ENCODE peak calls at places on chromosomes 1 and 21, in ten cellular contexts. One of them, this sample, is unnamed. For H3K9me3, the result is how much of the 10 kb centered on the place peaks cover.

GRCh38 chr1:20480261-20481157 is 5.5 kb downstream of the CAMK2N1 start:
- DNase-seq in colonic mucosa: peak
- DNase-seq in ovary: no peak
- DNase-seq in AG04450: no peak
- DNase-seq in aorta: no peak
- DNase-seq in GM23248: peak
- DNase-seq in uterus: no peak
- DNase-seq in mammary epithelial cell: peak
- DNase-seq in tibial artery: no peak
- DNase-seq in astrocyte: no peak
- DNase-seq in this sample: no peak

GRCh38 chr1:90721210-90722194 is 4.4 kb upstream of the BARHL2 start:
- DNase-seq in colonic mucosa: peak
- DNase-seq in astrocyte: peak
- DNase-seq in aorta: no peak
- DNase-seq in tibial artery: no peak
- DNase-seq in GM23248: peak
- DNase-seq in ovary: no peak
- DNase-seq in AG04450: peak
- DNase-seq in mammary epithelial cell: peak
- DNase-seq in uterus: no peak
- DNase-seq in this sample: no peak

GRCh38 chr1:208086116-208086515 is 158.1 kb downstream of the PLXNA2 start:
- DNase-seq in AG04450: no peak
- DNase-seq in astrocyte: peak
- DNase-seq in aorta: no peak
- DNase-seq in tibial artery: no peak
- DNase-seq in GM23248: peak
- DNase-seq in ovary: no peak
- DNase-seq in mammary epithelial cell: peak
- DNase-seq in colonic mucosa: no peak
- DNase-seq in uterus: no peak
- DNase-seq in this sample: no peak

GRCh38 chr1:119712342-119713038 is 756 bp downstream of the PHGDH start:
- DNase-seq in astrocyte: peak
- DNase-seq in uterus: peak
- DNase-seq in tibial artery: peak
- DNase-seq in aorta: peak
- DNase-seq in mammary epithelial cell: peak
- DNase-seq in AG04450: peak
- DNase-seq in colonic mucosa: peak
- DNase-seq in ovary: peak
- DNase-seq in GM23248: peak
- DNase-seq in this sample: no peak

GRCh38 chr21:38773108-38774061 is 32.3 kb upstream of the ETS2 start:
- DNase-seq in mammary epithelial cell: peak
- DNase-seq in aorta: peak
- DNase-seq in tibial artery: peak
- DNase-seq in GM23248: peak
- DNase-seq in ovary: no peak
- DNase-seq in colonic mucosa: no peak
- DNase-seq in AG04450: peak
- DNase-seq in astrocyte: peak
- DNase-seq in uterus: peak
- DNase-seq in this sample: no peak

GRCh38 chr1:118396824-118397530 is 211.9 kb upstream of the SPAG17 start:
- DNase-seq in mammary epithelial cell: no peak
- DNase-seq in GM23248: no peak
- DNase-seq in AG04450: no peak
- DNase-seq in astrocyte: peak
- DNase-seq in colonic mucosa: no peak
- DNase-seq in ovary: no peak
- DNase-seq in aorta: no peak
- DNase-seq in uterus: no peak
- DNase-seq in tibial artery: no peak
- DNase-seq in this sample: no peak

GRCh38 chr1:110211503-110212164 is 1.5 kb downstream of the KCNC4 start:
- DNase-seq in aorta: no peak
- DNase-seq in ovary: no peak
- DNase-seq in GM23248: peak
- DNase-seq in mammary epithelial cell: peak
- DNase-seq in AG04450: no peak
- DNase-seq in uterus: no peak
- DNase-seq in astrocyte: no peak
- DNase-seq in colonic mucosa: no peak
- DNase-seq in tibial artery: no peak
- DNase-seq in this sample: peak

GRCh38 chr1:43267291-43267805 is 2.4 kb upstream of the TMEM125 start:
- DNase-seq in aorta: no peak
- DNase-seq in GM23248: peak
- DNase-seq in AG04450: peak
- DNase-seq in ovary: no peak
- DNase-seq in astrocyte: peak
- DNase-seq in mammary epithelial cell: no peak
- DNase-seq in tibial artery: no peak
- DNase-seq in colonic mucosa: no peak
- DNase-seq in uterus: no peak
- DNase-seq in this sample: no peak

GRCh38 chr1:82445827-82446226 is 645.1 kb downstream of the ADGRL2 start:
- DNase-seq in aorta: no peak
- DNase-seq in AG04450: no peak
- DNase-seq in astrocyte: no peak
- DNase-seq in GM23248: no peak
- DNase-seq in mammary epithelial cell: no peak
- DNase-seq in tibial artery: no peak
- DNase-seq in colonic mucosa: no peak
- DNase-seq in ovary: no peak
- DNase-seq in uterus: no peak
- DNase-seq in this sample: no peak

GRCh38 chr1:61337981-61338848 is 255.9 kb downstream of the NFIA start:
- DNase-seq in mammary epithelial cell: peak
- DNase-seq in astrocyte: peak
- DNase-seq in ovary: peak
- DNase-seq in GM23248: peak
- DNase-seq in aorta: peak
- DNase-seq in AG04450: no peak
- DNase-seq in tibial artery: peak
- DNase-seq in colonic mucosa: peak
- DNase-seq in uterus: peak
- DNase-seq in this sample: no peak

GRCh38 chr21:37593740-37594471 is 227.3 kb downstream of the DYRK1A start:
- DNase-seq in colonic mucosa: no peak
- DNase-seq in ovary: no peak
- DNase-seq in astrocyte: no peak
- DNase-seq in GM23248: no peak
- DNase-seq in uterus: no peak
- DNase-seq in AG04450: no peak
- DNase-seq in mammary epithelial cell: no peak
- DNase-seq in tibial artery: no peak
- DNase-seq in aorta: no peak
- DNase-seq in this sample: no peak

GRCh38 chr1:33234588-33234990 is 21.7 kb upstream of the ZNF362 start:
- DNase-seq in AG04450: no peak
- DNase-seq in GM23248: no peak
- DNase-seq in mammary epithelial cell: no peak
- DNase-seq in uterus: no peak
- DNase-seq in ovary: no peak
- DNase-seq in colonic mucosa: no peak
- DNase-seq in tibial artery: no peak
- DNase-seq in aorta: no peak
- DNase-seq in astrocyte: no peak
- DNase-seq in this sample: no peak

GRCh38 chr1:189899686-189900495 is 577.8 kb downstream of the BRINP3 start:
- DNase-seq in tibial artery: no peak
- DNase-seq in ovary: no peak
- DNase-seq in mammary epithelial cell: no peak
- DNase-seq in aorta: no peak
- DNase-seq in colonic mucosa: no peak
- DNase-seq in AG04450: no peak
- DNase-seq in astrocyte: no peak
- DNase-seq in GM23248: no peak
- DNase-seq in uterus: no peak
- DNase-seq in this sample: no peak

GRCh38 chr21:42654179-42654912 is 925 bp downstream of the PDE9A start:
- DNase-seq in ovary: no peak
- DNase-seq in GM23248: no peak
- DNase-seq in aorta: peak
- DNase-seq in uterus: no peak
- DNase-seq in AG04450: no peak
- DNase-seq in mammary epithelial cell: peak
- DNase-seq in astrocyte: no peak
- DNase-seq in colonic mucosa: peak
- DNase-seq in tibial artery: no peak
- DNase-seq in this sample: no peak

GRCh38 chr1:237677979-237678378 is 212.7 kb downstream of the ZP4 start:
- DNase-seq in GM23248: peak
- DNase-seq in astrocyte: peak
- DNase-seq in AG04450: peak
- DNase-seq in colonic mucosa: no peak
- DNase-seq in tibial artery: no peak
- DNase-seq in uterus: no peak
- DNase-seq in ovary: no peak
- DNase-seq in mammary epithelial cell: peak
- DNase-seq in aorta: no peak
- DNase-seq in this sample: no peak

GRCh38 chr1:110082477-110082876 is 12.0 kb upstream of the ALX3 start:
- DNase-seq in tibial artery: no peak
- DNase-seq in colonic mucosa: no peak
- DNase-seq in astrocyte: no peak
- DNase-seq in ovary: no peak
- DNase-seq in mammary epithelial cell: no peak
- DNase-seq in aorta: no peak
- DNase-seq in AG04450: no peak
- DNase-seq in GM23248: no peak
- DNase-seq in uterus: no peak
- DNase-seq in this sample: no peak

GRCh38 chr1:201443747-201444146 is 22.2 kb upstream of the TNNI1 start:
- DNase-seq in astrocyte: no peak
- DNase-seq in uterus: no peak
- DNase-seq in ovary: no peak
- DNase-seq in aorta: peak
- DNase-seq in tibial artery: no peak
- DNase-seq in AG04450: no peak
- DNase-seq in colonic mucosa: no peak
- DNase-seq in GM23248: no peak
- DNase-seq in mammary epithelial cell: no peak
- DNase-seq in this sample: no peak

GRCh38 chr21:22319435-22319834 is 1321.2 kb downstream of the NCAM2 start:
- DNase-seq in colonic mucosa: no peak
- DNase-seq in mammary epithelial cell: no peak
- DNase-seq in ovary: no peak
- DNase-seq in astrocyte: no peak
- DNase-seq in tibial artery: no peak
- DNase-seq in uterus: no peak
- DNase-seq in GM23248: no peak
- DNase-seq in aorta: no peak
- DNase-seq in AG04450: no peak
- DNase-seq in this sample: no peak

GRCh38 chr21:22311741-22312462 is 1313.7 kb downstream of the NCAM2 start:
- DNase-seq in aorta: no peak
- DNase-seq in GM23248: no peak
- DNase-seq in colonic mucosa: no peak
- DNase-seq in ovary: no peak
- DNase-seq in AG04450: no peak
- DNase-seq in mammary epithelial cell: no peak
- DNase-seq in tibial artery: no peak
- DNase-seq in uterus: no peak
- DNase-seq in astrocyte: no peak
- DNase-seq in this sample: no peak

GRCh38 chr21:22314963-22315362 is 1316.8 kb downstream of the NCAM2 start:
- DNase-seq in AG04450: no peak
- DNase-seq in colonic mucosa: no peak
- DNase-seq in astrocyte: no peak
- DNase-seq in tibial artery: no peak
- DNase-seq in ovary: no peak
- DNase-seq in GM23248: no peak
- DNase-seq in aorta: no peak
- DNase-seq in mammary epithelial cell: no peak
- DNase-seq in uterus: no peak
- DNase-seq in this sample: no peak
- H3K9me3 ChIP-seq in AG04450: under half
- H3K9me3 ChIP-seq in colonic mucosa: under half
- H3K9me3 ChIP-seq in astrocyte: under half
- H3K9me3 ChIP-seq in tibial artery: under half
- H3K9me3 ChIP-seq in ovary: under half
- H3K9me3 ChIP-seq in GM23248: under half
- H3K9me3 ChIP-seq in aorta: under half
- H3K9me3 ChIP-seq in mammary epithelial cell: under half
- H3K9me3 ChIP-seq in uterus: under half
- H3K9me3 ChIP-seq in this sample: under half

GRCh38 chr1:79460773-79461436 is 454.4 kb upstream of the ADGRL4 start:
- DNase-seq in tibial artery: no peak
- DNase-seq in ovary: no peak
- DNase-seq in colonic mucosa: no peak
- DNase-seq in AG04450: no peak
- DNase-seq in mammary epithelial cell: no peak
- DNase-seq in aorta: no peak
- DNase-seq in uterus: no peak
- DNase-seq in GM23248: no peak
- DNase-seq in astrocyte: no peak
- DNase-seq in this sample: no peak
- H3K9me3 ChIP-seq in tibial artery: under half
- H3K9me3 ChIP-seq in ovary: under half
- H3K9me3 ChIP-seq in colonic mucosa: under half
- H3K9me3 ChIP-seq in AG04450: under half
- H3K9me3 ChIP-seq in mammary epithelial cell: under half
- H3K9me3 ChIP-seq in aorta: under half
- H3K9me3 ChIP-seq in uterus: under half
- H3K9me3 ChIP-seq in GM23248: under half
- H3K9me3 ChIP-seq in astrocyte: under half
- H3K9me3 ChIP-seq in this sample: under half

GRCh38 chr1:40462956-40463590 is 12.8 kb downstream of the ZFP69B start:
- DNase-seq in uterus: no peak
- DNase-seq in ovary: no peak
- DNase-seq in tibial artery: no peak
- DNase-seq in astrocyte: peak
- DNase-seq in GM23248: peak
- DNase-seq in aorta: no peak
- DNase-seq in AG04450: no peak
- DNase-seq in colonic mucosa: no peak
- DNase-seq in mammary epithelial cell: no peak
- DNase-seq in this sample: no peak
- H3K9me3 ChIP-seq in uterus: under half
- H3K9me3 ChIP-seq in ovary: under half
- H3K9me3 ChIP-seq in tibial artery: half or more
- H3K9me3 ChIP-seq in astrocyte: half or more
- H3K9me3 ChIP-seq in GM23248: under half
- H3K9me3 ChIP-seq in aorta: under half
- H3K9me3 ChIP-seq in AG04450: half or more
- H3K9me3 ChIP-seq in colonic mucosa: under half
- H3K9me3 ChIP-seq in mammary epithelial cell: half or more
- H3K9me3 ChIP-seq in this sample: under half

DNA sequence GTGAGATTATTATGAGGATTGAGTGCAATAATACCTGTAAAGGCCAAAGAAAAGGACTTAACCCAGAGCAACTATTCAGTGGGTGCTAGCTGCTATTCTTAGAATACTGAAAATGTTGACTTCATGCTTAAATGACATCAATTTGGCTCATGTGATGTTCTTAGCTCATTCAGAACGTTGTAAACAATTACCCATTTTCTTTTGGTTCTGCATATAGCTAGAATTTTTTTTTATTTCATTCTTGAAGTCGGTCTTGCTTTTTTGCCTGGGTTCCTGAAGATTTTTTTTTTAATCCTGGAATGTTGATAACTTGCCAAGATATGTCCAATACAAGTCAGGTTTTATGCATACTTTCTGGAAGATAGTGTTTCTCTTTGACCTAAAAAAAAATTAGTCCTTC is 772.0 kb downstream of the LTN1 start:
- DNase-seq in aorta: no peak
- DNase-seq in ovary: no peak
- DNase-seq in GM23248: peak
- DNase-seq in AG04450: no peak
- DNase-seq in colonic mucosa: no peak
- DNase-seq in mammary epithelial cell: no peak
- DNase-seq in tibial artery: no peak
- DNase-seq in uterus: no peak
- DNase-seq in astrocyte: peak
- DNase-seq in this sample: no peak
- H3K9me3 ChIP-seq in aorta: under half
- H3K9me3 ChIP-seq in ovary: under half
- H3K9me3 ChIP-seq in GM23248: under half
- H3K9me3 ChIP-seq in AG04450: under half
- H3K9me3 ChIP-seq in colonic mucosa: under half
- H3K9me3 ChIP-seq in mammary epithelial cell: under half
- H3K9me3 ChIP-seq in tibial artery: under half
- H3K9me3 ChIP-seq in uterus: under half
- H3K9me3 ChIP-seq in astrocyte: under half
- H3K9me3 ChIP-seq in this sample: under half

This sample was measured in T-helper 17 cell.